ENCODE peak calls at places on chromosomes 5 and 9, in seven cellular contexts. T, L, Z, P, N, R and G are unnamed samples.

GRCh38 chr9:37466037-37466709 is 923 bp upstream of the ZBTB5 start:
- DNase-seq in T (peak), L (peak), Z (peak), P (peak), N (peak), R (peak), G (peak)

GRCh38 chr9:121538221-121538620 is 38.6 kb upstream of the GGTA1 start:
- DNase-seq in T (no peak), L (no peak), Z (no peak), P (no peak), N (no peak), R (no peak), G (no peak)

GRCh38 chr5:57216714-57217113 is 42.9 kb downstream of the GPBP1 start:
- DNase-seq in T (no peak), L (no peak), Z (no peak), P (no peak), N (peak), R (peak), G (no peak)

GRCh38 chr5:116733995-116734716 is 159.5 kb upstream of the SEMA6A start:
- DNase-seq in T (no peak), L (no peak), Z (no peak), P (no peak), N (no peak), R (no peak), G (no peak)

GRCh38 chr5:17714186-17714585 is 79.9 kb downstream of the TAF11L14 start:
- DNase-seq in T (no peak), L (no peak), Z (no peak), P (no peak), N (no peak), R (no peak), G (no peak)

GRCh38 chr5:151094054-151094858 is 13.4 kb upstream of the TNIP1 start:
- DNase-seq in T (peak), L (peak), Z (no peak), P (no peak), N (peak), R (no peak), G (peak)

GRCh38 chr5:141320225-141321169 is at the start of gene TAF7:
- DNase-seq in T (peak), L (peak), Z (peak), P (peak), N (peak), R (peak), G (peak)

GRCh38 chr9:120256146-120256545 is 323.8 kb downstream of the CDK5RAP2 start:
- DNase-seq in T (no peak), L (no peak), Z (no peak), P (no peak), N (no peak), R (no peak), G (no peak)

GRCh38 chr5:158154226-158155005 is 295.5 kb upstream of the CLINT1 start:
- DNase-seq in T (no peak), L (no peak), Z (no peak), P (no peak), N (peak), R (peak), G (peak)

GRCh38 chr5:125575561-125576504 is 829.4 kb upstream of the ZNF608 start:
- DNase-seq in T (no peak), L (no peak), Z (peak), P (peak), N (peak), R (no peak), G (peak)

GRCh38 chr9:35105571-35106342 is 2.8 kb upstream of the STOML2 start:
- DNase-seq in T (no peak), L (no peak), Z (no peak), P (no peak), N (no peak), R (no peak), G (no peak)